ENCODE peak calls at places on chromosomes 12 and 14, in four cellular contexts. B, L, N and Z are unnamed samples.

GRCh38 chr12:10031318-10031717 is 836 bp downstream of the CLEC9A start:
- DNase-seq in N (no peak), L (no peak), B (no peak), Z (no peak)

GRCh38 chr14:104392396-104393198 is 187.0 kb upstream of the C14orf180 start:
- DNase-seq in B (no peak), L (peak; percentile 77), N (no peak), Z (no peak)

GRCh38 chr12:117151195-117152031 is 38.9 kb downstream of the FBXO21 start:
- DNase-seq in B (no peak), L (peak; percentile 91), N (no peak), Z (peak; percentile 37)

GRCh38 chr12:1890810-1891209 is 27.6 kb downstream of the CACNA2D4 start:
- DNase-seq in B (no peak), N (no peak), L (no peak), Z (no peak)

GRCh38 chr12:62757048-62757447 is 177.9 kb downstream of the PPM1H start:
- DNase-seq in N (no peak), L (no peak), B (no peak), Z (no peak)

GRCh38 chr14:64680013-64680674 is 24.1 kb upstream of the PLEKHG3 start:
- DNase-seq in N (no peak), L (no peak), B (no peak), Z (no peak)

GRCh38 chr14:38662781-38663180 is 406.9 kb upstream of the CLEC14A start:
- DNase-seq in L (no peak), N (no peak), B (no peak), Z (no peak)

GRCh38 chr14:50725761-50726160 is 57.7 kb upstream of the SAV1 start:
- DNase-seq in B (no peak), N (no peak), L (no peak), Z (no peak)

GRCh38 chr14:73249108-73249507 is 11.8 kb downstream of the PAPLN start:
- DNase-seq in L (no peak), N (no peak), B (no peak), Z (no peak)

GRCh38 chr14:89382487-89383170 is 34.4 kb downstream of the FOXN3 start:
- DNase-seq in L (peak; percentile 14), N (no peak), B (no peak), Z (no peak)

GRCh38 chr12:29164477-29165163 is 15.5 kb downstream of the FAR2 start:
- DNase-seq in N (no peak), L (no peak), B (peak; percentile 76), Z (no peak)

GRCh38 chr12:32884962-32885361 is 11.6 kb downstream of the PKP2 start:
- DNase-seq in L (no peak), N (no peak), B (no peak), Z (no peak)

GRCh38 chr12:72432037-72432604 is 160.0 kb downstream of the TRHDE start:
- DNase-seq in N (no peak), B (no peak), L (no peak), Z (no peak)

GRCh38 chr12:76586764-76587395 is 27.3 kb upstream of the OSBPL8 start:
- DNase-seq in B (peak; percentile 19), N (no peak), L (no peak), Z (no peak)

GRCh38 chr12:109949089-109949488 is 47.1 kb downstream of the GIT2 start:
- DNase-seq in B (no peak), L (no peak), N (no peak), Z (no peak)

GRCh38 chr12:94070520-94070919 is 77.9 kb upstream of the PLXNC1 start:
- DNase-seq in N (no peak), B (no peak), L (no peak), Z (no peak)
- TF ChIP-seq CTCF in N (no peak), B (no peak), L (no peak), Z (no peak)

GRCh38 chr12:50086148-50086547 is 1.0 kb downstream of the SMARCD1 start:
- DNase-seq in N (no peak), B (no peak), L (no peak), Z (no peak)

GRCh38 chr12:50083301-50083700 is 1.8 kb upstream of the SMARCD1 start:
- DNase-seq in N (no peak), L (no peak), B (no peak), Z (no peak)

GRCh38 chr12:50085615-50085928 is 430 bp downstream of the SMARCD1 start:
- DNase-seq in N (no peak), L (no peak), B (peak; percentile 38), Z (no peak)

GRCh38 chr12:50087159-50087558 is 2.0 kb downstream of the SMARCD1 start:
- DNase-seq in B (no peak), N (no peak), L (no peak), Z (no peak)

GRCh38 chr12:50084775-50085614 is at the start of gene SMARCD1:
- DNase-seq in L (peak; percentile 98), N (peak; percentile 82), B (peak; percentile 96), Z (peak; percentile 83)
- TF ChIP-seq CTCF in L (no peak), N (no peak), B (peak; percentile 54), Z (no peak)

DNA sequence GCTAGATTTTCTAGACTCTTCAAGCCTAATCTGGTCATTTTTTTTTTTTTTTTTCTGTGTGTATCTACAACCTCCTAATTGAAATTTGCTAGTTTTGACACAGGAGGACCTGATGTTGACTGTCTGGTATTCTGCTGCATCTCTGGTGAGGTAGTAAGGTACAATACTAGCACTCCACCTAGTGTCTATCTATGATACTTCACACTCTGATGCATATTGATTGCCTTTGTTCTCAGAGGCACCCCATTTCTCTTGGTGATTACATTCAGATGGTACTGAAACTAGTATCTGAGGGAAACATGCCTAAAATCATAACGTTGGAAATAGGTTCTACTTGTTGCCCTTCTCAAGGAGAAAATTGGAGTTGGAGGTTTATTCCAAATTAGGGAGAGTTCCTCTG is 930.5 kb upstream of the NOVA1 start:
- DNase-seq in B (no peak), N (no peak), L (no peak), Z (no peak)
- TF ChIP-seq CTCF in B (no peak), N (no peak), L (no peak), Z (no peak)

GRCh38 chr12:50600364-50600763 is 95.6 kb downstream of the DIP2B start:
- DNase-seq in B (no peak), N (no peak), L (no peak), Z (no peak)
- TF ChIP-seq CTCF in B (no peak), N (no peak), L (no peak), Z (no peak)

GRCh38 chr14:23525611-23526010 is 26.0 kb downstream of the ZFHX2 start:
- DNase-seq in B (no peak), L (no peak), N (no peak), Z (no peak)
- TF ChIP-seq CTCF in B (no peak), L (no peak), N (no peak), Z (no peak)

GRCh38 chr14:22489957-22490950 is 98.8 kb downstream of the DAD1 start:
- DNase-seq in B (no peak), L (no peak), N (no peak), Z (no peak)

GRCh38 chr14:22493753-22494152 is 95.3 kb downstream of the DAD1 start:
- DNase-seq in B (no peak), L (no peak), N (no peak), Z (no peak)

GRCh38 chr14:22493143-22493542 is 95.9 kb downstream of the DAD1 start:
- DNase-seq in B (no peak), L (no peak), N (no peak), Z (no peak)

GRCh38 chr14:22492601-22493000 is 96.4 kb downstream of the DAD1 start:
- DNase-seq in L (no peak), B (no peak), N (no peak), Z (no peak)

GRCh38 chr14:22491683-22492483 is 97.1 kb downstream of the DAD1 start:
- DNase-seq in B (peak; percentile 48), L (no peak), N (no peak), Z (no peak)
- TF ChIP-seq CTCF in B (no peak), L (no peak), N (no peak), Z (no peak)